ENCODE peak calls at places on chromosomes 11 and 22, in five cellular contexts. R, S, Z, H and Q are unnamed samples.

GRCh38 chr22:22375586-22376351 is 131.2 kb downstream of the VPREB1 start:
- DNase-seq in R (no peak), S (no peak), Z (no peak), H (no peak), Q (no peak)

GRCh38 chr22:50170453-50171318 is at the start of gene PANX2:
- DNase-seq in R (no peak), S (no peak), Z (no peak), H (no peak), Q (peak)

GRCh38 chr11:81394324-81394723 is 1339.3 kb downstream of the FAM181B start:
- DNase-seq in R (no peak), S (no peak), Z (peak), H (no peak), Q (no peak)

GRCh38 chr11:15707971-15708370 is 593.2 kb downstream of the INSC start:
- DNase-seq in R (peak), S (peak), Z (peak), H (no peak), Q (peak)

GRCh38 chr11:46386674-46387073 is 4.9 kb downstream of the CHRM4 start:
- DNase-seq in R (peak), S (no peak), Z (no peak), H (no peak), Q (no peak)

GRCh38 chr11:1660025-1660867 is 30.7 kb downstream of the KRTAP5-5 start:
- DNase-seq in R (no peak), S (no peak), Z (no peak), H (no peak), Q (no peak)

GRCh38 chr22:36323855-36324331 is 63.9 kb downstream of the MYH9 start:
- DNase-seq in R (no peak), S (no peak), Z (no peak), H (no peak), Q (peak)

GRCh38 chr11:1176224-1177019 is 18.7 kb downstream of the MUC5AC start:
- DNase-seq in R (no peak), S (no peak), Z (no peak), H (no peak), Q (no peak)

GRCh38 chr11:63251312-63251711 is 7.9 kb upstream of the SLC22A25 start:
- DNase-seq in R (no peak), S (no peak), Z (no peak), H (no peak), Q (no peak)

GRCh38 chr11:75352417-75353206 is 1.2 kb upstream of the ARRB1 start:
- DNase-seq in R (no peak), S (no peak), Z (no peak), H (no peak), Q (peak)

GRCh38 chr11:98194611-98195010 is 826.1 kb upstream of the CNTN5 start:
- DNase-seq in R (no peak), S (no peak), Z (no peak), H (no peak), Q (no peak)

GRCh38 chr11:133403900-133404299 is 128.4 kb downstream of the OPCML start:
- DNase-seq in R (no peak), S (peak), Z (peak), H (no peak), Q (no peak)

GRCh38 chr22:37930270-37930951 is 23.0 kb downstream of the C22orf23 start:
- DNase-seq in R (peak), S (peak), Z (peak), H (no peak), Q (peak)

GRCh38 chr11:83922318-83922717 is 636.2 kb upstream of the CCDC90B start:
- DNase-seq in R (no peak), S (no peak), Z (no peak), H (no peak), Q (no peak)

GRCh38 chr11:96102664-96103068 is 178.8 kb upstream of the MTMR2 start:
- DNase-seq in R (peak), S (no peak), Z (no peak), H (no peak), Q (peak)

GRCh38 chr22:34105461-34106062 is 185.3 kb upstream of the LARGE1 start:
- DNase-seq in R (no peak), S (peak), Z (peak), H (peak), Q (no peak)

GRCh38 chr11:79174045-79175008 is 266.5 kb downstream of the TENM4 start:
- DNase-seq in R (peak), S (peak), Z (peak), H (no peak), Q (peak)

GRCh38 chr11:70483077-70483861 is 84.9 kb downstream of the CTTN start:
- DNase-seq in R (peak), S (no peak), Z (peak), H (no peak), Q (peak)

GRCh38 chr11:132620423-132620822 is 911.9 kb downstream of the OPCML start:
- DNase-seq in R (no peak), S (no peak), Z (no peak), H (no peak), Q (no peak)

GRCh38 chr11:95067042-95067827 is 516 bp downstream of the SRSF8 start:
- DNase-seq in R (peak), S (peak), Z (peak), H (peak), Q (peak)

GRCh38 chr11:68564261-68564660 is 103.7 kb downstream of the PPP6R3 start:
- DNase-seq in R (no peak), S (no peak), Z (no peak), H (no peak), Q (no peak)

GRCh38 chr22:19571207-19571795 is 47.1 kb upstream of the CLDN5 start:
- DNase-seq in R (peak), S (no peak), Z (no peak), H (no peak), Q (peak)

GRCh38 chr11:78656984-78657383 is 82.3 kb upstream of the NARS2 start:
- DNase-seq in R (no peak), S (no peak), Z (no peak), H (no peak), Q (no peak)

GRCh38 chr11:68044898-68045351 is 6.1 kb downstream of the TCIRG1 start:
- DNase-seq in R (no peak), S (peak), Z (no peak), H (no peak), Q (no peak)

GRCh38 chr22:46580940-46581579 is 39.1 kb upstream of the GRAMD4 start:
- DNase-seq in R (no peak), S (no peak), Z (no peak), H (no peak), Q (no peak)

GRCh38 chr22:17411213-17411612 is 42.0 kb downstream of the CECR2 start:
- DNase-seq in R (no peak), S (no peak), Z (no peak), H (no peak), Q (no peak)

GRCh38 chr11:46826310-46827044 is 19.6 kb downstream of the CKAP5 start:
- DNase-seq in R (peak), S (peak), Z (peak), H (peak), Q (peak)

GRCh38 chr11:68689737-68690625 is 5.6 kb downstream of the GAL start:
- DNase-seq in R (no peak), S (no peak), Z (peak), H (no peak), Q (no peak)

GRCh38 chr11:126279191-126279590 is 3.7 kb upstream of the TIRAP start:
- DNase-seq in R (no peak), S (no peak), Z (no peak), H (no peak), Q (no peak)

GRCh38 chr11:59756845-59757244 is 1.7 kb downstream of the STX3 start:
- DNase-seq in R (peak), S (peak), Z (peak), H (no peak), Q (peak)

GRCh38 chr11:69699213-69699612 is 4.6 kb downstream of the FGF19 start:
- DNase-seq in R (no peak), S (no peak), Z (no peak), H (no peak), Q (no peak)

GRCh38 chr22:23179381-23180294 is 671 bp upstream of the BCR start:
- DNase-seq in R (no peak), S (no peak), Z (peak), H (no peak), Q (no peak)

GRCh38 chr22:32534252-32535215 is 59.9 kb downstream of the FBXO7 start:
- DNase-seq in R (no peak), S (no peak), Z (no peak), H (no peak), Q (peak)
- H2AK5ac ChIP-seq in R (peak), S (no peak), Z (no peak), H (no peak), Q (no peak)

DNA sequence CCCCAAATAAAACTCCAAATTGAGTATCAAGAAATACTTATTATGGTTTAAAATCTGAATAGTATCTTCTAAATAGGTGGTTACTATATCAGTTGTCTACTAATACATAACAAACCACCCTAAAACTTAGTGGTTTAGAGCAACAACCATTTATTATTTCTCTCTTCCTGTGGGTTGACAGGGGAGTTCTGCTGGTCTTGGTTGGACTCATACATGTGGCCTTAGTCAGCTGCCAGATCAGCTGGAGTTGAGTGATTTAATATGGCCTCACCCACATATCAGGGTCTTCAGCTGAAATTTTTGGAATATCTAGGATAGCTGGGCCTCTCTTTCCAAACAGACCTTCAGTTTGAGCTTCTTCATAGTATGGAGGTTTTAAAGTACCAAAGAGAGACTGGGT is 34.5 kb downstream of the C11orf65 start:
- DNase-seq in R (peak), S (no peak), Z (peak), H (no peak), Q (peak)
- H2AK5ac ChIP-seq in R (no peak), S (no peak), Z (no peak), H (no peak), Q (no peak)

GRCh38 chr11:64447717-64448598 is 89.0 kb downstream of the RPS6KA4 start:
- DNase-seq in R (peak), S (peak), Z (peak), H (no peak), Q (peak)
- H2AK5ac ChIP-seq in R (no peak), S (no peak), Z (no peak), H (no peak), Q (no peak)

GRCh38 chr11:8910662-8911039 is 338 bp upstream of the AKIP1 start:
- DNase-seq in R (no peak), S (no peak), Z (no peak), H (no peak), Q (no peak)

GRCh38 chr11:8914661-8915018 is 3.7 kb downstream of the AKIP1 start:
- DNase-seq in R (no peak), S (no peak), Z (no peak), H (no peak), Q (no peak)

GRCh38 chr11:8913961-8914660 is 3.1 kb downstream of the AKIP1 start:
- DNase-seq in R (peak), S (peak), Z (peak), H (peak), Q (peak)

GRCh38 chr11:8908099-8908498 is 2.9 kb upstream of the AKIP1 start:
- DNase-seq in R (no peak), S (no peak), Z (no peak), H (no peak), Q (no peak)

DNA sequence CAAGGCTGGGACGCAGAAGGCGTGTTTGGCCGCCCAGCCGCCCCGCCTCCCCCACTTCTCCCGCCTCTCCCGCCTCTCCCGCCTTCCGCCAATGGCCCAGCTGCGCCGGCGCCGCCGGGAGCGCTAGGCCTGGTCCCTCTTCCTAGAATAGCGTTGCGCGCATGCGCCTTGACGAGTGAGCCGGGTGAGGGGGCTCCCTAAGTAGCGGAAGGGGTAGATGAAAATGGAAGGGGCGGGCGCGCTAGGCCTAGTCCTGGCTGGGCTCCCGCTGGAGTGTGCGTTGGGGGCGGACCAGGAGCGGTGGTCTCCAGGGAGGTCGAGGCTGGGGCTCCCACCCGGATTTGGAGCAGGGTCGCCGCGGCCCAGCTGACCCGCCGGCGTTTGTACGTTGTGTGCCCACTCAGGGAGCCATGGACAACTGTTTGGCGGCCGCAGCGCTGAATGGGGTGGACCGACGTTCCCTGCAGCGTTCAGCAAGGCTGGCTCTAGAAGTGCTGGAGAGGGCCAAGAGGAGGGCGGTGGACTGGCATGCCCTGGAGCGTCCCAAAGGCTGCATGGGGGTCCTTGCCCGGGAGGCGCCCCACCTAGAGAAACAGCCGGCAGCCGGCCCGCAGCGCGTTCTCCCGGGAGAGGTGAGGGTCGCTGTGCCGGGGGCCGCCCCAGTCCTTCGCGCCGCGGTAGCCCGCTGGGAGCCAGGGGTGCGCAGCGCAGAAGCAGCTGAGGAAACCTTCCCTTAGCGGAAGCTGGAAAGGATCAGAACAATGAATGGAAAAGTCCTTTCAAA is at the start of gene AKIP1:
- DNase-seq in R (peak), S (peak), Z (peak), H (peak), Q (peak)
- H2AK5ac ChIP-seq in R (peak), S (no peak), Z (peak), H (peak), Q (no peak)

GRCh38 chr11:9757809-9758675 is 94.2 kb downstream of the SWAP70 start:
- DNase-seq in R (peak), S (peak), Z (peak), H (peak), Q (peak)
- H2AK5ac ChIP-seq in R (peak), S (no peak), Z (peak), H (peak), Q (peak)

GRCh38 chr11:17740649-17741235 is 6.2 kb downstream of the KCNC1 start:
- DNase-seq in R (no peak), S (no peak), Z (no peak), H (no peak), Q (no peak)
- H2AK5ac ChIP-seq in R (no peak), S (no peak), Z (no peak), H (no peak), Q (no peak)

GRCh38 chr11:130089669-130090063 is 20.0 kb downstream of the APLP2 start:
- DNase-seq in R (no peak), S (no peak), Z (no peak), H (no peak), Q (no peak)

GRCh38 chr11:130086627-130087026 is 16.9 kb downstream of the APLP2 start:
- DNase-seq in R (no peak), S (no peak), Z (no peak), H (no peak), Q (no peak)

GRCh38 chr11:130087294-130087926 is 17.7 kb downstream of the APLP2 start:
- DNase-seq in R (no peak), S (no peak), Z (no peak), H (no peak), Q (no peak)

GRCh38 chr11:130088217-130088616 is 18.5 kb downstream of the APLP2 start:
- DNase-seq in R (no peak), S (no peak), Z (no peak), H (no peak), Q (no peak)

DNA sequence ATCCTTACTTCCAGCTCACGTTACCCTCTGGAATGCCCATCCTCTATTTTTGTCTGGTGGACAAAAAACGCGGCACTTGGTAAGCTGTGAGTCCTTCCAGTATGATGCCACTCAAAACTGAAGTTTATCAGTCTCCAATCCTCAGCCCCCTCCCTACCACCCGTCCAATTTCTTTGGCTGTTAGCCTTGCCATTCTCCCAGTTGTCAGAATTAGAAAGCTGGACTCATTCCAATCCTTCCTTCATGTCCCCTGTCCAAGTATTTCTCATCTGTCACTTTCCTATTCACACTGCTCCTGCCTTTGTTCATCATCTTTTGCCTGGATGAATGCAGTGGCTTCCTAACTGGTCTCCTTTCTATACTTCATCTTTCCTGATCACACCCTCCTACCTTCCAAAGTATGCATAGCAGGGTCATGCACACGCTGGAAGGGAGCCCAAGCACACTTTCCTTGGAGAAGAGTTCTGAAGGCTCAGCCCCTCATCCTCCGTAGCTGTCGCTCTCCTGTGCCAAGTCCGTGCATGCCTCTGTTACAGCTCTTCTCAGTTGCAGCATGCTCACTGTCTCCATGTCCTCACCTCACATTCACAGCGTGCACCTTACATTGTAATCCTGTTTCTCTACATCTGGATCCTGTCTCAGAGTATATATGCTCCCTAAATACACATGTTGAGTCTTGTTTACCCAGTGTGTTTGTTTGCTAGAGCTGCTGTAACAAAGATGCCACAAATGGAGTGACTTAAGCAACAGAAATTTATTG is 19.4 kb downstream of the APLP2 start:
- DNase-seq in R (no peak), S (no peak), Z (no peak), H (no peak), Q (no peak)
- H2AK5ac ChIP-seq in R (no peak), S (no peak), Z (no peak), H (no peak), Q (no peak)